ENCODE peak calls at places on chromosomes 4 and X, in eight cellular contexts. One of them, this sample, is unnamed. For H3K36me3, the result is how much of the 10 kb centered on the place peaks cover.

GRCh38 chr4:44016582-44017421 is 431.8 kb downstream of the KCTD8 start:
- DNase-seq in mesenchymal stem cell: peak
- DNase-seq in IMR-90: peak
- DNase-seq in left lung: no peak
- DNase-seq in tibial artery: no peak
- DNase-seq in lower lobe of right lung: no peak
- DNase-seq in CD8-positive, alpha-beta memory T cell: no peak
- DNase-seq in iPS DF 6.9: no peak
- DNase-seq in this sample: no peak

GRCh38 chr4:140094701-140095420 is 59.1 kb downstream of the MAML3 start:
- DNase-seq in tibial artery: peak
- DNase-seq in iPS DF 6.9: no peak
- DNase-seq in CD8-positive, alpha-beta memory T cell: no peak
- DNase-seq in mesenchymal stem cell: no peak
- DNase-seq in IMR-90: peak
- DNase-seq in left lung: peak
- DNase-seq in lower lobe of right lung: peak
- DNase-seq in this sample: peak

GRCh38 chr4:112889619-112890294 is 159.7 kb upstream of the ANK2 start:
- DNase-seq in CD8-positive, alpha-beta memory T cell: no peak
- DNase-seq in tibial artery: no peak
- DNase-seq in mesenchymal stem cell: peak
- DNase-seq in IMR-90: peak
- DNase-seq in iPS DF 6.9: no peak
- DNase-seq in left lung: no peak
- DNase-seq in lower lobe of right lung: no peak
- DNase-seq in this sample: no peak

GRCh38 chr4:74534121-74534520 is 89.2 kb downstream of the AREG start:
- DNase-seq in tibial artery: no peak
- DNase-seq in IMR-90: no peak
- DNase-seq in mesenchymal stem cell: no peak
- DNase-seq in iPS DF 6.9: no peak
- DNase-seq in lower lobe of right lung: no peak
- DNase-seq in left lung: no peak
- DNase-seq in CD8-positive, alpha-beta memory T cell: no peak
- DNase-seq in this sample: no peak

GRCh38 chrX:44344194-44344593 is 722 bp upstream of the EFHC2 start:
- DNase-seq in left lung: peak
- DNase-seq in IMR-90: no peak
- DNase-seq in iPS DF 6.9: no peak
- DNase-seq in CD8-positive, alpha-beta memory T cell: peak
- DNase-seq in mesenchymal stem cell: no peak
- DNase-seq in tibial artery: peak
- DNase-seq in lower lobe of right lung: peak
- DNase-seq in this sample: peak

GRCh38 chr4:45325112-45325462 is 598.7 kb upstream of the GNPDA2 start:
- DNase-seq in IMR-90: no peak
- DNase-seq in mesenchymal stem cell: no peak
- DNase-seq in tibial artery: no peak
- DNase-seq in left lung: no peak
- DNase-seq in lower lobe of right lung: no peak
- DNase-seq in iPS DF 6.9: no peak
- DNase-seq in CD8-positive, alpha-beta memory T cell: no peak
- DNase-seq in this sample: no peak

GRCh38 chr4:1802151-1802715 is 9.1 kb downstream of the FGFR3 start:
- DNase-seq in CD8-positive, alpha-beta memory T cell: no peak
- DNase-seq in lower lobe of right lung: no peak
- DNase-seq in IMR-90: no peak
- DNase-seq in left lung: no peak
- DNase-seq in iPS DF 6.9: no peak
- DNase-seq in mesenchymal stem cell: no peak
- DNase-seq in tibial artery: no peak
- DNase-seq in this sample: no peak

GRCh38 chr4:36128689-36129088 is 115.6 kb downstream of the ARAP2 start:
- DNase-seq in iPS DF 6.9: no peak
- DNase-seq in CD8-positive, alpha-beta memory T cell: no peak
- DNase-seq in tibial artery: no peak
- DNase-seq in IMR-90: peak
- DNase-seq in lower lobe of right lung: no peak
- DNase-seq in mesenchymal stem cell: peak
- DNase-seq in left lung: no peak
- DNase-seq in this sample: no peak

GRCh38 chr4:138030375-138030774 is 211.8 kb downstream of the SLC7A11 start:
- DNase-seq in lower lobe of right lung: no peak
- DNase-seq in left lung: no peak
- DNase-seq in mesenchymal stem cell: no peak
- DNase-seq in tibial artery: no peak
- DNase-seq in CD8-positive, alpha-beta memory T cell: no peak
- DNase-seq in IMR-90: no peak
- DNase-seq in iPS DF 6.9: no peak
- DNase-seq in this sample: no peak

GRCh38 chrX:104270916-104271512 is 16.3 kb upstream of the ESX1 start:
- DNase-seq in left lung: no peak
- DNase-seq in lower lobe of right lung: no peak
- DNase-seq in IMR-90: peak
- DNase-seq in CD8-positive, alpha-beta memory T cell: no peak
- DNase-seq in tibial artery: peak
- DNase-seq in mesenchymal stem cell: peak
- DNase-seq in iPS DF 6.9: no peak
- DNase-seq in this sample: peak

GRCh38 chr4:48853604-48854394 is 22.9 kb downstream of the OCIAD1 start:
- DNase-seq in IMR-90: no peak
- DNase-seq in lower lobe of right lung: no peak
- DNase-seq in CD8-positive, alpha-beta memory T cell: no peak
- DNase-seq in left lung: no peak
- DNase-seq in mesenchymal stem cell: no peak
- DNase-seq in tibial artery: no peak
- DNase-seq in iPS DF 6.9: no peak
- DNase-seq in this sample: no peak

GRCh38 chrX:42119076-42119475 is 195.7 kb upstream of the CASK start:
- DNase-seq in mesenchymal stem cell: peak
- DNase-seq in lower lobe of right lung: no peak
- DNase-seq in tibial artery: no peak
- DNase-seq in iPS DF 6.9: no peak
- DNase-seq in left lung: no peak
- DNase-seq in IMR-90: peak
- DNase-seq in CD8-positive, alpha-beta memory T cell: no peak
- DNase-seq in this sample: no peak

GRCh38 chrX:96721398-96721797 is 36.8 kb downstream of the DIAPH2 start:
- DNase-seq in mesenchymal stem cell: peak
- DNase-seq in tibial artery: no peak
- DNase-seq in IMR-90: peak
- DNase-seq in lower lobe of right lung: no peak
- DNase-seq in CD8-positive, alpha-beta memory T cell: no peak
- DNase-seq in left lung: no peak
- DNase-seq in iPS DF 6.9: no peak
- DNase-seq in this sample: no peak

GRCh38 chrX:145817666-145818521 is at the start of gene SLITRK2:
- DNase-seq in iPS DF 6.9: no peak
- DNase-seq in IMR-90: no peak
- DNase-seq in lower lobe of right lung: no peak
- DNase-seq in CD8-positive, alpha-beta memory T cell: no peak
- DNase-seq in mesenchymal stem cell: no peak
- DNase-seq in left lung: no peak
- DNase-seq in tibial artery: no peak
- DNase-seq in this sample: no peak

GRCh38 chrX:63560601-63561218 is 209.6 kb upstream of the SPIN4 start:
- DNase-seq in mesenchymal stem cell: peak
- DNase-seq in iPS DF 6.9: peak
- DNase-seq in tibial artery: peak
- DNase-seq in IMR-90: peak
- DNase-seq in CD8-positive, alpha-beta memory T cell: peak
- DNase-seq in lower lobe of right lung: peak
- DNase-seq in left lung: peak
- DNase-seq in this sample: peak

GRCh38 chr4:4594531-4594930 is 52.7 kb upstream of the STX18 start:
- DNase-seq in CD8-positive, alpha-beta memory T cell: no peak
- DNase-seq in lower lobe of right lung: no peak
- DNase-seq in left lung: no peak
- DNase-seq in IMR-90: no peak
- DNase-seq in tibial artery: no peak
- DNase-seq in mesenchymal stem cell: no peak
- DNase-seq in iPS DF 6.9: no peak
- DNase-seq in this sample: no peak

GRCh38 chrX:110284159-110284558 is 33.7 kb downstream of the AMMECR1 start:
- DNase-seq in IMR-90: peak
- DNase-seq in lower lobe of right lung: no peak
- DNase-seq in CD8-positive, alpha-beta memory T cell: no peak
- DNase-seq in tibial artery: no peak
- DNase-seq in iPS DF 6.9: no peak
- DNase-seq in left lung: no peak
- DNase-seq in mesenchymal stem cell: peak
- DNase-seq in this sample: no peak

GRCh38 chr4:135274461-135274860 is 1072.9 kb upstream of the PABPC4L start:
- DNase-seq in IMR-90: no peak
- DNase-seq in iPS DF 6.9: no peak
- DNase-seq in lower lobe of right lung: no peak
- DNase-seq in mesenchymal stem cell: peak
- DNase-seq in CD8-positive, alpha-beta memory T cell: no peak
- DNase-seq in tibial artery: no peak
- DNase-seq in left lung: no peak
- DNase-seq in this sample: no peak

GRCh38 chr4:69999420-69999819 is 3.7 kb downstream of the STATH start:
- DNase-seq in lower lobe of right lung: no peak
- DNase-seq in iPS DF 6.9: no peak
- DNase-seq in mesenchymal stem cell: no peak
- DNase-seq in CD8-positive, alpha-beta memory T cell: no peak
- DNase-seq in tibial artery: no peak
- DNase-seq in left lung: no peak
- DNase-seq in IMR-90: no peak
- DNase-seq in this sample: no peak

GRCh38 chrX:134236690-134237362 is at the start of gene CCDC160:
- DNase-seq in lower lobe of right lung: peak
- DNase-seq in IMR-90: no peak
- DNase-seq in tibial artery: peak
- DNase-seq in left lung: peak
- DNase-seq in iPS DF 6.9: no peak
- DNase-seq in CD8-positive, alpha-beta memory T cell: no peak
- DNase-seq in mesenchymal stem cell: peak
- DNase-seq in this sample: no peak

GRCh38 chrX:54931107-54931506 is 10.5 kb downstream of the TRO start:
- DNase-seq in iPS DF 6.9: no peak
- DNase-seq in lower lobe of right lung: no peak
- DNase-seq in CD8-positive, alpha-beta memory T cell: no peak
- DNase-seq in IMR-90: no peak
- DNase-seq in left lung: no peak
- DNase-seq in mesenchymal stem cell: no peak
- DNase-seq in tibial artery: no peak
- DNase-seq in this sample: no peak
- H3K36me3 ChIP-seq in iPS DF 6.9: under half
- H3K36me3 ChIP-seq in lower lobe of right lung: under half
- H3K36me3 ChIP-seq in CD8-positive, alpha-beta memory T cell: under half
- H3K36me3 ChIP-seq in IMR-90: under half
- H3K36me3 ChIP-seq in left lung: under half
- H3K36me3 ChIP-seq in mesenchymal stem cell: half or more
- H3K36me3 ChIP-seq in tibial artery: under half
- H3K36me3 ChIP-seq in this sample: under half

GRCh38 chrX:7219153-7219705 is 71.3 kb upstream of the PUDP start:
- DNase-seq in iPS DF 6.9: no peak
- DNase-seq in IMR-90: no peak
- DNase-seq in lower lobe of right lung: no peak
- DNase-seq in mesenchymal stem cell: no peak
- DNase-seq in tibial artery: no peak
- DNase-seq in CD8-positive, alpha-beta memory T cell: no peak
- DNase-seq in left lung: no peak
- DNase-seq in this sample: no peak
- H3K36me3 ChIP-seq in iPS DF 6.9: under half
- H3K36me3 ChIP-seq in IMR-90: under half
- H3K36me3 ChIP-seq in lower lobe of right lung: under half
- H3K36me3 ChIP-seq in mesenchymal stem cell: under half
- H3K36me3 ChIP-seq in tibial artery: under half
- H3K36me3 ChIP-seq in CD8-positive, alpha-beta memory T cell: under half
- H3K36me3 ChIP-seq in left lung: under half
- H3K36me3 ChIP-seq in this sample: under half

DNA sequence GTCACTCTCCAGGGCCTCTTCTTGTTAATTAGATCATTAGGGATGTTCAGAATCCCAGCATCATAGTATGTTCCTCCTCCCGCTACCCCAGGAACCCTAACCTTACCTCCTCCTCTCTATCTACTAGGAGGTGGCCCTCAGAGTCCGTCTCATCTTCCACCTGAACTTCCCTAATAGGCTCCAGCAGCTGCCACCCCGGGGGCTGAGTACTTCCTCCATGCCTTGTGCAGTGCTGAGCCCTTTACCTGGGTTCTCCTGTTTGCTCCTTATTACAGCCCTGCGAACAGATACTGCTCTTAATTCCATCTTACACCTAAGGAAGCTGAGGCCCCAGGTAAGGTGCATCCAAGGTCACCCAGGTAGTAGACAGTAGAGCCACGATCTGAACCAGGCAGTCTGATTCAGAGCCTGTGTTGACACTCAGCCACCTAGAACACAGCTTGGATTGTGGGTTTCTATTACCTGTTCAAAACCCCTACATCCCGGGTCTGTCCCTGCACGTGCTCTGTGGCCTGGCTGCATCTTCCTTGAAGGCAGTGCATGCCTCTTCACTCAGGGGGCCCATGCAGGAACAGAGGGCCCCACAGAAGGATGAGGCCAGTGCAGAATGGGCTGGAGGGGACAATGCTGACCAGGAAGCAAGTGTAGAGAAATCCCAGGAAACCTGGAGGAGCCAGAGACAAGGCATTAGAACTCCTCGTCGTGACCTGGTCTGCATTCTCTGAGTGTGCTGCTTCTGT is 51.4 kb upstream of the MSANTD1 start:
- DNase-seq in mesenchymal stem cell: no peak
- DNase-seq in IMR-90: no peak
- DNase-seq in CD8-positive, alpha-beta memory T cell: no peak
- DNase-seq in lower lobe of right lung: no peak
- DNase-seq in tibial artery: no peak
- DNase-seq in left lung: no peak
- DNase-seq in iPS DF 6.9: no peak
- DNase-seq in this sample: no peak
- H3K36me3 ChIP-seq in mesenchymal stem cell: under half
- H3K36me3 ChIP-seq in IMR-90: under half
- H3K36me3 ChIP-seq in CD8-positive, alpha-beta memory T cell: under half
- H3K36me3 ChIP-seq in lower lobe of right lung: half or more
- H3K36me3 ChIP-seq in tibial artery: under half
- H3K36me3 ChIP-seq in left lung: under half
- H3K36me3 ChIP-seq in iPS DF 6.9: under half
- H3K36me3 ChIP-seq in this sample: under half

DNA sequence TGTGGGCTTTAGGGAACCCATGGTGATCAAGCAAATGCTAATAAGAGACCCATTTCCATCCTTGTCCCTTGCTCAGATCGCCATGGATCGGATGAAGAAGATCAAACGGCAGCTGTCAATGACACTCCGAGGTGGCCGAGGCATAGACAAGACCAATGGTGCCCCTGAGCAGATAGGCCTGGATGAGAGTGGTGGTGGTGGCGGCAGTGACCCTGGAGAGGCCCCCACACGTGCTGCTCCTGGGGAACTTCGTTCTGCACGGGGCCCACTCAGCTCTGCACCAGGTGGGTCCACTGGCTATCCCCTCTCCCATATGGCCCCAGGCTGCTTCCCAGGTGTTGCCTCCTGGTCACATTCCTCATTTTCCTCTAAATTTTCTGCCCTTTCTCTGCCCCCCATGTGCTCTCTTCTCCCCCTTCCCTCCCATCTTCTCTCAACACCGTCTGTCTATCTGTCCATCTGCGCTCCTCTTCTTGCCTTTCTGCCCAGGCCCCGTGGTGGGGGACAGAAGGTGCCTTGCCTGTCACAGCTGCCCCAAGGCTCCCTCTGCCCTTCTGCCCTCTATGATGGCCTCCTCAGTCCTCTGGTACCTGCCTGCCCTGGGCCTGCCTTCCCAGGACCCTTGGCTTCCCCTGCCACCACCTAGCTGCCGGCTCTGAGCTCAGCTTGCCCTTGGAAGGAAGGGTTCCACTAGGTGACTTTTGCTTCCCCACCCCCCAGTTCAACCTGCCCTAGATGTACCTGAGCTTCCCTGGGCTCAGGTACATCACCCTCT is 5.2 kb downstream of the CDK16 start:
- DNase-seq in IMR-90: no peak
- DNase-seq in CD8-positive, alpha-beta memory T cell: no peak
- DNase-seq in iPS DF 6.9: no peak
- DNase-seq in left lung: no peak
- DNase-seq in lower lobe of right lung: no peak
- DNase-seq in tibial artery: no peak
- DNase-seq in mesenchymal stem cell: no peak
- DNase-seq in this sample: no peak
- H3K36me3 ChIP-seq in IMR-90: half or more
- H3K36me3 ChIP-seq in CD8-positive, alpha-beta memory T cell: under half
- H3K36me3 ChIP-seq in iPS DF 6.9: under half
- H3K36me3 ChIP-seq in left lung: under half
- H3K36me3 ChIP-seq in lower lobe of right lung: half or more
- H3K36me3 ChIP-seq in tibial artery: under half
- H3K36me3 ChIP-seq in mesenchymal stem cell: half or more
- H3K36me3 ChIP-seq in this sample: under half

This sample was measured in CD8-positive, alpha-beta T cell.